ENCODE peak calls at places on chromosomes 13 and 19, in four cellular contexts. U, G, Q and X are unnamed samples.

GRCh38 chr13:80906860-80907259 is 565.9 kb upstream of the SPRY2 start:
- DNase-seq in Q (no peak), U (no peak), G (no peak), X (no peak)

GRCh38 chr13:74325106-74325505 is 190.9 kb upstream of the KLF12 start:
- DNase-seq in G (no peak), U (peak), Q (peak), X (no peak)

GRCh38 chr19:12995596-12996541 is 594 bp downstream of the NFIX start:
- DNase-seq in U (peak), G (no peak), Q (no peak), X (peak)

GRCh38 chr13:49488563-49488962 is 7.2 kb upstream of the PHF11 start:
- DNase-seq in U (no peak), G (no peak), Q (no peak), X (no peak)

GRCh38 chr13:45364876-45365557 is 24.0 kb upstream of the TPT1 start:
- DNase-seq in U (no peak), Q (no peak), G (no peak), X (no peak)

GRCh38 chr13:47241446-47241845 is 344.6 kb upstream of the HTR2A start:
- DNase-seq in U (no peak), Q (no peak), G (no peak), X (no peak)

GRCh38 chr19:4516939-4517300 is 1.4 kb downstream of the PLIN4 start:
- DNase-seq in U (no peak), G (no peak), Q (no peak), X (no peak)

GRCh38 chr19:48873476-48874308 is 1.5 kb downstream of the PPP1R15A start:
- DNase-seq in G (no peak), U (no peak), Q (no peak), X (peak)

GRCh38 chr19:46786236-46787039 is 2.0 kb downstream of the SLC1A5 start:
- DNase-seq in G (no peak), Q (peak), U (peak), X (peak)

GRCh38 chr13:26785845-26786630 is 25.5 kb upstream of the GPR12 start:
- DNase-seq in G (no peak), U (no peak), Q (no peak), X (no peak)

GRCh38 chr19:3033595-3034193 is 4.6 kb upstream of the TLE2 start:
- DNase-seq in Q (no peak), G (no peak), U (no peak), X (no peak)
- TF ChIP-seq ELF1 in Q (no peak), G (no peak), U (no peak), X (no peak)

GRCh38 chr19:681638-682037 is 5.4 kb downstream of the FSTL3 start:
- DNase-seq in Q (no peak), U (no peak), G (no peak), X (no peak)

GRCh38 chr19:680287-681028 is 4.3 kb downstream of the FSTL3 start:
- DNase-seq in G (peak), U (peak), Q (peak), X (peak)

GRCh38 chr19:679418-680286 is 3.5 kb downstream of the FSTL3 start:
- DNase-seq in Q (no peak), U (peak), G (no peak), X (peak)

GRCh38 chr19:682678-683320 is 6.6 kb downstream of the FSTL3 start:
- DNase-seq in Q (no peak), G (no peak), U (no peak), X (no peak)

GRCh38 chr19:681029-681626 is 4.9 kb downstream of the FSTL3 start:
- DNase-seq in U (peak), G (no peak), Q (no peak), X (peak)
- TF ChIP-seq ELF1 in U (no peak), G (no peak), Q (no peak), X (no peak)

DNA sequence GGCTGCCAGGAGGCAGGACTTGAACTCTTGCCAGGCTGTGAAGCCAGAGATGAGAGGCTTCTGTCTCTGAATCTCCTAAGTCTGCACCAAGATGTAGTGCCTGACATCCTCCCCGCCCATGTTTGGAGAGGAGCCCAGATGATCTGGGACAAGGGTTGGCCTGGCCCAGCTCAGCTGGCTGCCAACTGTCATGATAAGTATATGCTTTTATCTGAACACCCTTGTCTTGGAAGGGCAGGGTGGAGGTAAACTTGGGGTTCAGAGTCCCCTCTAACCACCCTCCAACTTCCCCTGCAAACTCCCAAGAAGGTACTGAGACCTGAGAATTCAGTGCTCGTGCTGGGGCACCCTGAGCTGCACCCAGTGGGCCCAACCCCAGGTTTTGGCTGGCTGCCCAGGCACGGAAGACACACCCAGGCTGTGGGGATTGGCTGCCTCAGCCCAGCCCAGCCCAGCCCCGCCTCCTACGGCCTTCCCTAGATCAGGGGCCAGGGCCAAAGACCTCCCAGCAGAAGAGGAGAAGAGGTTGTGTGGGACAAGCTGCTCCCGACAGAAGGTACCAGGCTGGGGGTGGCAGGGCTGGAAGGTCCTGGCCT is at the start of gene CYP4F12:
- DNase-seq in Q (peak), U (no peak), G (peak), X (peak)
- TF ChIP-seq ELF1 in Q (peak), U (no peak), G (no peak), X (no peak)

DNA sequence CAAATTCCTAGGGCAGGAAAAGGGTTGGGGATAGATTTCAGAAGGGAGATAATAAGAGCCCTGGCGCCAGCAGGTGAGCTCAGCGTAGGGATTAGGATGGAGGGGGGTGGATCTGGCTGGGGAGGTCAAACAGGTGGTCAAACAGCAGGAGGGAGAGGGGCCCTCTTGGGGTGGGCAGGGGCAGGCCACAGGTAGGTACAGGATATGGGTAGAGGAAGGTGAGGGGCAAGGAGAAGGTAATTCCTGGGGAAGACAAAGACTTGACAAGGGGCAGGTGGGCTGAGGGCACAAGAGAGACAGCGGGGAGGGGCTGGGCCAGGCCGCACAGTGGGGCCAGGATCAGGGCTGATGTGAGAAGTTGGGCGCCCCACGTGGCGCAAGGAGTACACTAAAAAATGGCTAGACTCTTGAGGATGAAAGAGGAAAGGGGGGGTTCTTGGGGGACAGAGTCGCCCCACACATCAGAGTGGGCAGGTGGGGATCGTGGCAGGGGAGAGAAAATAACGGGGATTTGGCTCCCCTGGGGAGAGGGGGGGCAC is 713 bp downstream of the KRI1 start:
- DNase-seq in U (peak), Q (no peak), G (no peak), X (peak)
- TF ChIP-seq ELF1 in U (no peak), Q (no peak), G (no peak), X (no peak)